ENCODE peak calls at places on chromosome 15, in seven cellular contexts. W is foreskin melanocyte, O is AG04450, N is AG10803, C is OCI-M1, H is RPMI7951, L is GM04504. Q is an unnamed sample.

GRCh38 chr15:76398301-76398700 is 61.7 kb downstream of the ISL2 start:
- DNase-seq in W (no peak), O (no peak), N (no peak), C (no peak), H (no peak), L (no peak), Q (no peak)

GRCh38 chr15:68765602-68766368 is 54.9 kb downstream of the ANP32A start:
- DNase-seq in W (no peak), O (no peak), N (no peak), C (no peak), H (no peak), L (no peak), Q (no peak)

GRCh38 chr15:63366451-63366850 is 15.2 kb downstream of the CA12 start:
- DNase-seq in W (no peak), O (no peak), N (peak), C (no peak), H (no peak), L (peak), Q (peak)

GRCh38 chr15:83380682-83381081 is 66.5 kb upstream of the SH3GL3 start:
- DNase-seq in W (no peak), O (no peak), N (peak), C (peak), H (peak), L (no peak), Q (peak)

GRCh38 chr15:70096975-70097336 is 761 bp downstream of the TLE3 start:
- DNase-seq in W (no peak), O (no peak), N (no peak), C (peak), H (no peak), L (no peak), Q (peak)

GRCh38 chr15:71237456-71238188 is 122.4 kb downstream of the THSD4 start:
- DNase-seq in W (no peak), O (peak), N (peak), C (peak), H (peak), L (peak), Q (peak)

GRCh38 chr15:62757535-62757934 is 285.0 kb upstream of the TPM1 start:
- DNase-seq in W (no peak), O (no peak), N (no peak), C (no peak), H (no peak), L (no peak), Q (no peak)

GRCh38 chr15:65533057-65533752 is 2.9 kb downstream of the HACD3 start:
- DNase-seq in W (peak), O (no peak), N (no peak), C (no peak), H (peak), L (no peak), Q (peak)

GRCh38 chr15:68315495-68316007 is 38.0 kb downstream of the FEM1B start:
- DNase-seq in W (no peak), O (no peak), N (no peak), C (no peak), H (no peak), L (no peak), Q (no peak)

GRCh38 chr15:51077565-51078153 is 17.0 kb downstream of the TNFAIP8L3 start:
- DNase-seq in W (peak), O (no peak), N (peak), C (peak), H (peak), L (peak), Q (peak)

GRCh38 chr15:89003865-89004725 is 84.2 kb upstream of the ABHD2 start:
- DNase-seq in W (no peak), O (peak), N (peak), C (peak), H (peak), L (no peak), Q (peak)

GRCh38 chr15:38611228-38611627 is 46.6 kb upstream of the RASGRP1 start:
- DNase-seq in W (no peak), O (no peak), N (no peak), C (no peak), H (no peak), L (no peak), Q (no peak)

GRCh38 chr15:58146734-58147133 is 8.6 kb downstream of the AQP9 start:
- DNase-seq in W (peak), O (no peak), N (peak), C (no peak), H (peak), L (no peak), Q (peak)

GRCh38 chr15:51132384-51133139 is 37.9 kb upstream of the TNFAIP8L3 start:
- DNase-seq in W (peak), O (peak), N (peak), C (peak), H (peak), L (peak), Q (peak)

GRCh38 chr15:70292511-70292760 is 194.7 kb upstream of the TLE3 start:
- DNase-seq in W (no peak), O (no peak), N (no peak), C (no peak), H (no peak), L (no peak), Q (no peak)

Q was measured in GM23248.